ENCODE peak calls at places on chromosomes 2 and 18, in five cellular contexts. A is cardiac septum; O is stimulated activated CD8-positive, alpha-beta memory T cell treated with anti-CD3 and anti-CD28 coated beads, Interleukin-7, amount 100 ng/mL, for 48 hours; C is NT2/D1; L is neural crest cell. T is an unnamed sample.

GRCh38 chr2:45885111-45885685 is 233.7 kb downstream of the PRKCE start:
- DNase-seq in A (no peak), O (no peak), C (no peak), L (no peak), T (no peak)

GRCh38 chr2:46229134-46230063 is 67.8 kb upstream of the EPAS1 start:
- DNase-seq in A (no peak), O (no peak), C (peak; percentile 88), L (no peak), T (peak; percentile 79)

GRCh38 chr2:43082111-43082877 is 144.1 kb downstream of the ZFP36L2 start:
- DNase-seq in A (peak; percentile 72), O (no peak), C (no peak), L (no peak), T (no peak)

GRCh38 chr2:148813603-148814065 is 61.4 kb upstream of the KIF5C start:
- DNase-seq in A (no peak), O (peak; percentile 59), C (peak; percentile 97), L (no peak), T (peak; percentile 94)

GRCh38 chr2:62266433-62267038 is 70.6 kb downstream of the B3GNT2 start:
- DNase-seq in A (no peak), O (no peak), C (peak; percentile 79), L (no peak), T (peak; percentile 75)

GRCh38 chr18:62288669-62289016 is 36.5 kb upstream of the TNFRSF11A start:
- DNase-seq in A (no peak), O (no peak), C (no peak), L (no peak), T (no peak)

GRCh38 chr2:60335533-60336237 is 217.8 kb downstream of the BCL11A start:
- DNase-seq in A (no peak), O (no peak), C (no peak), L (no peak), T (no peak)

GRCh38 chr2:232418466-232419244 is 12.0 kb downstream of the ALPG start:
- DNase-seq in A (peak; percentile 61), O (no peak), C (no peak), L (no peak), T (no peak)

GRCh38 chr2:31129835-31130561 is 8.2 kb downstream of the GALNT14 start:
- DNase-seq in A (peak; percentile 55), O (no peak), C (no peak), L (no peak), T (no peak)

GRCh38 chr2:227799202-227799601 is 14.4 kb upstream of the CCL20 start:
- DNase-seq in A (no peak), O (no peak), C (no peak), L (no peak), T (no peak)

GRCh38 chr18:44602380-44602779 is 78.3 kb upstream of the SETBP1 start:
- DNase-seq in A (no peak), O (no peak), C (no peak), L (no peak), T (no peak)

T was measured in iPS DF 19.7.